ENCODE peak calls at places on chromosome 11, in five cellular contexts. Q is HCT116, C is HepG2, K is H1, Z is GM12878. M is an unnamed sample.
A peak's percentile ranks its signal among the peaks of the same experiment; 100 is the strongest.

GRCh38 chr11:92843455-92843854 is 126.0 kb upstream of the MTNR1B start:
- DNase-seq in K (no peak), Q (no peak), C (no peak), Z (no peak), M (no peak)

GRCh38 chr11:33552756-33553155 is 147.9 kb downstream of the C11orf91 start:
- DNase-seq in Z (no peak), Q (no peak), C (no peak), K (no peak), M (no peak)

GRCh38 chr11:69000831-69001245 is 12.2 kb downstream of the MRGPRF start:
- DNase-seq in K (no peak), Z (no peak), C (peak; percentile 57), Q (peak; percentile 27), M (no peak)

GRCh38 chr11:88538088-88538487 is 200.6 kb upstream of the CTSC start:
- DNase-seq in K (no peak), C (no peak), Z (no peak), Q (no peak), M (no peak)

GRCh38 chr11:64763804-64764611 is 4.2 kb upstream of the PYGM start:
- DNase-seq in Z (no peak), Q (no peak), C (no peak), K (no peak), M (no peak)

GRCh38 chr11:120248551-120249278 is 8.8 kb downstream of the POU2F3 start:
- DNase-seq in Q (peak; percentile 56), C (no peak), K (no peak), Z (peak; percentile 93), M (peak; percentile 47)

GRCh38 chr11:27757953-27758352 is 57.7 kb upstream of the BDNF start:
- DNase-seq in K (no peak), C (no peak), Z (no peak), Q (no peak), M (no peak)

GRCh38 chr11:120914021-120914420 is 109.9 kb upstream of the TBCEL start:
- DNase-seq in Z (no peak), K (no peak), C (no peak), Q (no peak), M (no peak)

GRCh38 chr11:8763070-8763469 is 80.5 kb downstream of the RPL27A start:
- DNase-seq in Q (no peak), Z (no peak), C (no peak), K (no peak), M (no peak)

GRCh38 chr11:95549276-95549675 is 240.3 kb downstream of the FAM76B start:
- DNase-seq in C (no peak), K (no peak), Z (no peak), Q (no peak), M (no peak)

GRCh38 chr11:70456921-70457532 is 58.7 kb downstream of the CTTN start:
- DNase-seq in C (peak; percentile 22), Q (no peak), K (no peak), Z (no peak), M (no peak)

GRCh38 chr11:128549256-128549944 is 38.0 kb downstream of the ETS1 start:
- DNase-seq in C (no peak), Q (no peak), K (peak; percentile 55), Z (no peak), M (no peak)
- TF ChIP-seq ZNF274 in C (no peak), Q (no peak), K (no peak), Z (no peak), M (no peak)

DNA sequence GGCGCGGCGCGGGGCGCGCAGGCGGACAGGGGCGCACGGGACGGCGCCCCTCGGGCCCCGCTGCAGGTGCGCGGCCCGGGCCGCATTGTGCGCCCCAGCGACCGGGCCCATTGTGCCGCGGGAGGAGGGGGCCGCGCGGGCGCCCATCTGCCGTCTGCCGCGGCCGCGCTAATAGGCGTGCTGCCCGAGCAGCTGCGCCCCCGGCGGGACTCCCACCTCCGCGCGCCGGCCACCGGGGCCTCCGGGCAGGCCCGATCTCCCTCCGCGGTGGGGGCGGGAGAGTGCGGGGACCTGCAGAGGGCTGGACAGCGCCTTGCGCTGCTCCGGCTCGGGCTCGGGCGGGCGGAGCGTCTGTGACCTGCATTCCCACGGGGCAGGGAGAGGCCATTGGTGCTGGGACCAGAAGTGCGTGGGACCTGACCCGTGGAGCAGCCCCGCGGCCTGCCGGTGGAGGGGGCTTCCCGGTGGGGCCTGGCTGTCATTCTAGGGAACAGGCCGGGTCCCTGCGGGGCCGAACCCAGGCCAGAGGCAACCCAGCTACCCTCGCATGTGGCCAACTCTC is 950 bp downstream of the BRSK2 start:
- DNase-seq in K (peak; percentile 73), C (no peak), Z (no peak), Q (no peak), M (no peak)
- TF ChIP-seq ZNF274 in K (no peak), C (no peak), Z (no peak), Q (no peak), M (no peak)

DNA sequence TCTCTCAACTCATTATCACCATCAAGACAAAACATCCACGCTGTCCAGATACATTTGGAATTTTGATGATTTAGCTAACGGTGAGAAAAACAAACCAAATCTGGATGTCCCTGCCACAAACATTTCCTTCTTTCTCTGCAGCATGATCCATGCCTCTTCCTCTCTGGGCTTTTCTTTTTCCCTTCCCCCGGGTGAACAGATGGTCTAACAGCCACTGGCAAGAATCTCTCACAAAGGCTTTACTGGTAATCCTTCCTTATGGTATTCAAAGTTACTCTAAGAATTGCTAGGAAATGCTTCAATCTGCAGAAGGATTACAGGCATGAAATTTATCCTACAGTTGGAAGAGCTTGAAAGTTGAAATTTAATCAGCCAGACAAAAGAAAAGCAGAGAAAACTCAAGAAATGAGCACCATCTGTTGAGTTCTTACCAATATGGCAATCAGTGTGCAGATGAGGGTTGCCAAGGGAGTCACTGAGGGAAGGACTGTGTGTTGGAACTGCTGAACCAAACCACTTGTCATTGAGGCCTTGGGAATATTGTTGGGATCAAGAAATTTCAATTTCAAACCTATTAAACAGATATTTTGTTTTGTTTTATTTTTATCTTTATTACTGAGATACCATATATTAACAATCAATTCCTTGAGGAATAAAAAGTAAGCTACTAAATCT is 29.5 kb upstream of the NDUFC2 start:
- DNase-seq in K (no peak), Z (no peak), Q (no peak), C (no peak), M (no peak)
- TF ChIP-seq ZNF274 in K (no peak), Z (no peak), Q (no peak), C (no peak), M (no peak)

GRCh38 chr11:47466201-47466600 is 17.3 kb upstream of the RAPSN start:
- DNase-seq in C (no peak), K (no peak), Q (no peak), Z (no peak), M (no peak)

GRCh38 chr11:47464479-47464878 is 15.5 kb upstream of the RAPSN start:
- DNase-seq in Z (no peak), K (no peak), C (no peak), Q (no peak), M (no peak)

GRCh38 chr11:47461876-47462275 is 12.9 kb upstream of the RAPSN start:
- DNase-seq in K (no peak), Z (no peak), C (no peak), Q (no peak), M (no peak)

DNA sequence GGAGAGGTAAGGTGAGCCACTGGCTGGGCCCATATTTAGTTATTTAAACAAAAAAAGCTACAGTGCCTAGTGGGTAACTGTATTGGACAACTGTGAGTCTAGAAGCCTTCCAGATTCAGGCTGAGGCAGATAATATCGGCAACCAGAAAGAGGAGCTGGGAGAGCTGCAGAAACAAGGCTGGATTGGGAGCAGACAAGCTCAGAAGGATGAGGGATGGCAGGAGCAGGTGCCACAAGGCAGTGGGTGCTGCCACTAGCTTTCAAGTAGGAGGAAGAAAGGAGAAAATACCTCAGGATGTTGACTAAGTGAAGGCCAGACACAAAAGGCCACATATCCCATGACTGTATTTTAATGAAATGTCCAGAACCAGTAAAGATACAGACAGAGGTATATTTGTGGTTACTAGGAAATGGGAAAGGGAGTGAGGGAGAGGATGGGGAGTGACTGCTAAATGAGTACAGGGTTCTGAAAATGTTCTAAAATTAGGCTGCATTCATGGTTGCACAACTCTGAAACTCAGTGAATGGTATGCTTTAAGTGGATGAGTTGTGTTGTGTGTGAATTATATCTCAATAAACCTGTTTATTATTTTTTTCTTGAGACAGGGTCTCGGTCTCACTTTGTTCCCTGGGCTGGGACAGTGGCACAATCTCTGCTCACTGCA is 11.8 kb upstream of the RAPSN start:
- DNase-seq in Z (no peak), K (no peak), C (no peak), Q (no peak), M (no peak)
- TF ChIP-seq ZNF274 in Z (no peak), K (no peak), C (no peak), Q (no peak), M (no peak)

DNA sequence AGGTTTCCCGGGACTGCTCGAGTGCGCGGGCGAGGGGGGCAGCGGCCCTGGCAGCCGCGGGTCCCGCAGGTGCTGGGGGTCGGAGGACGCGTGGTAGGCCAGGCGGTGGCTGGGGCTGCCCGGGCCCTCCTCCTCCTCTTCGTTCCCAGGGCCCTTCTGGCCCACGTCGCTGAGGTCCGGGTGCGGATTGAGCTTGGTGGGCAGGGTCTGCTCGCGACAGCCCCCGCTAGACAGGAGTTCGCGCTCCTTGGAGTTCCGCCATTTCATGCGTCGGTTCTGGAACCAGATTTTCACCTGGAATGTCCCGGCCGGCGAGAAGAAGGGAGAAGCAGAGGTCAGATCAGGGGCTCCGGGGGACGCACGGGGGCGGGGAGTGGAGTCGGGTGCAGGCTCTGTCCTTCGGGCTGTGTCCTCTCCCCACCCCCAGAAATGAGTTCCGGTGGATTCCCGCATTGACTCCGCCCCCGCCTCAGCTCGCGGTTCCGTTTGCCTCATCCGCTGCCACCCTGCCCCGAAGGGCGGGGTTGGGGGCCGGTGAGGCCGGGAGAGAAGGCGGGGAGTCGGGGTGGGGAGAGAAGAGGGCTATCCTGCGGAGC is 3.9 kb downstream of the DBX1 start:
- DNase-seq in K (peak; percentile 87), C (no peak), Q (no peak), Z (no peak), M (no peak)
- TF ChIP-seq ZNF274 in K (no peak), C (no peak), Q (no peak), Z (no peak), M (no peak)

GRCh38 chr11:99973993-99974392 is 713.1 kb upstream of the ARHGAP42 start:
- DNase-seq in K (no peak), C (no peak), Z (no peak), Q (no peak), M (no peak)
- TF ChIP-seq ZNF274 in K (no peak), C (no peak), Z (no peak), Q (no peak), M (no peak)

GRCh38 chr11:112523477-112523876 is 262.8 kb upstream of the PLET1 start:
- DNase-seq in Q (no peak), K (no peak), Z (no peak), C (no peak), M (no peak)
- TF ChIP-seq ZNF274 in Q (no peak), K (no peak), Z (no peak), C (no peak), M (no peak)

M was measured in NT2/D1.